ENCODE peak calls at places on chromosomes 5 and 9, in five cellular contexts. U is activated CD4-positive, alpha-beta T cell treated with anti-CD3 and anti-CD28 coated beads, Interleukin-2, amount 50 U/mL, for 24 hours; X is head of caudate nucleus; Y is GM20000; E is activated T-cell treated with anti-CD3 and anti-CD28 coated beads for 1 hour. W is an unnamed sample.

GRCh38 chr5:170848033-170848432 is 13.8 kb upstream of the RANBP17 start:
- DNase-seq in U (no peak), X (no peak), Y (no peak), E (no peak), W (no peak)

GRCh38 chr5:40078907-40079575 is 600.7 kb upstream of the PTGER4 start:
- DNase-seq in U (no peak), X (no peak), Y (no peak), E (no peak), W (no peak)

GRCh38 chr5:127802477-127802865 is 99.3 kb downstream of the CCDC192 start:
- DNase-seq in U (no peak), X (no peak), Y (no peak), E (no peak), W (no peak)

GRCh38 chr5:107580902-107581823 is 89.6 kb downstream of the EFNA5 start:
- DNase-seq in U (no peak), X (no peak), Y (no peak), E (no peak), W (no peak)

GRCh38 chr5:170076211-170076610 is 29.5 kb upstream of the FOXI1 start:
- DNase-seq in U (no peak), X (no peak), Y (no peak), E (no peak), W (no peak)

GRCh38 chr5:143806568-143806967 is 5.4 kb upstream of the HMHB1 start:
- DNase-seq in U (no peak), X (no peak), Y (no peak), E (no peak), W (peak; percentile 94)

GRCh38 chr5:172076783-172077244 is 70.4 kb upstream of the FBXW11 start:
- DNase-seq in U (no peak), X (no peak), Y (no peak), E (no peak), W (peak; percentile 49)

GRCh38 chr9:89598926-89599325 is 5.9 kb upstream of the GADD45G start:
- DNase-seq in U (no peak), X (no peak), Y (no peak), E (no peak), W (peak; percentile 26)

GRCh38 chr9:132555528-132555927 is 26.9 kb upstream of the BARHL1 start:
- DNase-seq in U (no peak), X (no peak), Y (no peak), E (no peak), W (no peak)

GRCh38 chr5:95620030-95620869 is at the start of gene GPR150:
- DNase-seq in U (peak; percentile 33), X (peak; percentile 20), Y (peak; percentile 84), E (peak; percentile 49), W (peak; percentile 30)

GRCh38 chr5:36180556-36181350 is 28.8 kb downstream of the SKP2 start:
- DNase-seq in U (no peak), X (no peak), Y (no peak), E (no peak), W (no peak)

GRCh38 chr9:37395229-37395628 is 27.3 kb upstream of the GRHPR start:
- DNase-seq in U (no peak), X (no peak), Y (no peak), E (no peak), W (no peak)

GRCh38 chr9:34519321-34520020 is 3.3 kb downstream of the ENHO start:
- DNase-seq in U (no peak), X (no peak), Y (no peak), E (no peak), W (no peak)

GRCh38 chr9:113579270-113580040 is 115.9 kb downstream of the RGS3 start:
- DNase-seq in U (no peak), X (peak; percentile 52), Y (peak; percentile 64), E (no peak), W (no peak)

GRCh38 chr9:13267743-13268142 is 11.7 kb downstream of the MPDZ start:
- DNase-seq in U (no peak), X (no peak), Y (no peak), E (no peak), W (no peak)

GRCh38 chr9:27227192-27227591 is 69.8 kb downstream of the EQTN start:
- DNase-seq in U (no peak), X (no peak), Y (no peak), E (no peak), W (no peak)

GRCh38 chr5:112479418-112479817 is 60.3 kb upstream of the EPB41L4A start:
- DNase-seq in U (no peak), X (no peak), Y (no peak), E (no peak), W (no peak)

GRCh38 chr5:14218897-14219573 is 75.9 kb downstream of the TRIO start:
- DNase-seq in U (no peak), X (no peak), Y (no peak), E (no peak), W (no peak)

GRCh38 chr5:1203311-1203967 is 2.0 kb downstream of the SLC6A19 start:
- DNase-seq in U (no peak), X (no peak), Y (no peak), E (no peak), W (no peak)

GRCh38 chr5:30390095-30390494 is 803.4 kb upstream of the CDH6 start:
- DNase-seq in U (no peak), X (no peak), Y (no peak), E (no peak), W (no peak)

GRCh38 chr5:16431482-16431881 is 34.1 kb downstream of the ZNF622 start:
- DNase-seq in U (no peak), X (no peak), Y (no peak), E (no peak), W (no peak)

GRCh38 chr5:19880859-19881436 is 107.1 kb downstream of the CDH18 start:
- DNase-seq in U (no peak), X (no peak), Y (no peak), E (no peak), W (no peak)

GRCh38 chr5:146466521-146467349 is 19.6 kb downstream of the TCERG1 start:
- DNase-seq in U (no peak), X (no peak), Y (no peak), E (no peak), W (peak; percentile 20)

W was measured in G401.